ENCODE peak calls at places on chromosomes 3 and 15, in six cellular contexts. P is GM12878, B is K562, E is GM12892, H is H1, F is HepG2. A is an unnamed sample.

GRCh38 chr3:150114873-150115570 is 144.3 kb upstream of the PFN2 start:
- DNase-seq in P (peak; percentile 69), B (no peak), E (peak; percentile 9), H (no peak), F (no peak), A (peak; percentile 22)

GRCh38 chr3:63937661-63938651 is 25.8 kb upstream of the SCAANT1 start:
- DNase-seq in P (peak; percentile 55), B (peak; percentile 8), E (no peak), H (no peak), F (peak; percentile 15), A (no peak)

GRCh38 chr15:45023659-45024320 is 795 bp downstream of the SORD start:
- DNase-seq in P (no peak), B (no peak), E (no peak), H (no peak), F (no peak), A (no peak)

GRCh38 chr3:58347984-58348383 is 15.3 kb downstream of the PXK start:
- DNase-seq in P (no peak), B (no peak), E (no peak), H (no peak), F (no peak), A (no peak)

GRCh38 chr3:177746259-177747021 is 549.2 kb upstream of the TBL1XR1 start:
- DNase-seq in P (no peak), B (no peak), E (no peak), H (no peak), F (no peak), A (no peak)

GRCh38 chr3:30495172-30496124 is 111.0 kb upstream of the TGFBR2 start:
- DNase-seq in P (no peak), B (no peak), E (no peak), H (no peak), F (no peak), A (no peak)

GRCh38 chr3:159130108-159130507 is 328.3 kb downstream of the MFSD1 start:
- DNase-seq in P (no peak), B (no peak), E (no peak), H (peak; percentile 69), F (peak; percentile 13), A (no peak)

GRCh38 chr3:43481325-43481860 is 140.4 kb downstream of the ANO10 start:
- DNase-seq in P (no peak), B (no peak), E (no peak), H (no peak), F (no peak), A (no peak)

GRCh38 chr3:42014443-42014945 is 52.6 kb upstream of the ULK4 start:
- DNase-seq in P (no peak), B (no peak), E (no peak), H (no peak), F (no peak), A (no peak)

GRCh38 chr15:40279437-40280141 is 3.3 kb downstream of the ANKRD63 start:
- DNase-seq in P (no peak), B (peak; percentile 84), E (peak; percentile 76), H (peak; percentile 99), F (peak; percentile 29), A (peak; percentile 75)

GRCh38 chr3:127674793-127675189 is 2.0 kb downstream of the ABTB1 start:
- DNase-seq in P (no peak), B (no peak), E (no peak), H (peak; percentile 33), F (no peak), A (no peak)

GRCh38 chr15:65368300-65368617 is 9.5 kb downstream of the IGDCC3 start:
- DNase-seq in P (no peak), B (no peak), E (no peak), H (peak; percentile 63), F (no peak), A (no peak)

GRCh38 chr3:16885588-16885903 is 791 bp downstream of the PLCL2 start:
- DNase-seq in P (no peak), B (no peak), E (no peak), H (no peak), F (no peak), A (no peak)

GRCh38 chr15:96181873-96182301 is 148.6 kb upstream of the NR2F2 start:
- DNase-seq in P (no peak), B (no peak), E (no peak), H (no peak), F (no peak), A (no peak)

GRCh38 chr3:10286596-10287295 is 6.0 kb downstream of the GHRL start:
- DNase-seq in P (no peak), B (no peak), E (no peak), H (peak; percentile 75), F (peak; percentile 70), A (no peak)

GRCh38 chr3:15933439-15934144 is 135.8 kb upstream of the ANKRD28 start:
- DNase-seq in P (no peak), B (no peak), E (no peak), H (no peak), F (no peak), A (no peak)

GRCh38 chr3:47016934-47017435 is 37.5 kb downstream of the NBEAL2 start:
- DNase-seq in P (peak; percentile 40), B (peak; percentile 85), E (no peak), H (no peak), F (no peak), A (peak; percentile 32)

GRCh38 chr15:75811616-75812015 is 31.6 kb upstream of the UBE2Q2 start:
- DNase-seq in P (no peak), B (no peak), E (no peak), H (no peak), F (no peak), A (no peak)

GRCh38 chr3:112676659-112677234 is 35.8 kb upstream of the CCDC80 start:
- DNase-seq in P (peak; percentile 96), B (peak; percentile 12), E (peak; percentile 29), H (no peak), F (peak; percentile 29), A (peak; percentile 50)

GRCh38 chr3:14016900-14017475 is 107.7 kb downstream of the CHCHD4 start:
- DNase-seq in P (no peak), B (no peak), E (no peak), H (no peak), F (peak; percentile 38), A (no peak)

GRCh38 chr3:14957163-14957562 is 9.8 kb downstream of the NR2C2 start:
- DNase-seq in P (no peak), B (no peak), E (no peak), H (no peak), F (no peak), A (no peak)

GRCh38 chr3:107928084-107928445 is 162.8 kb downstream of the CD47 start:
- DNase-seq in P (no peak), B (no peak), E (no peak), H (no peak), F (no peak), A (peak; percentile 7)

GRCh38 chr15:23384371-23384770 is 29.8 kb downstream of the GOLGA8S start:
- DNase-seq in P (no peak), B (no peak), E (no peak), H (no peak), F (no peak), A (no peak)

GRCh38 chr15:90876512-90877170 is 7.7 kb upstream of the FES start:
- DNase-seq in P (no peak), B (no peak), E (no peak), H (no peak), F (no peak), A (no peak)

GRCh38 chr15:90912770-90913075 is 9.6 kb downstream of the MAN2A2 start:
- DNase-seq in P (no peak), B (no peak), E (no peak), H (no peak), F (no peak), A (no peak)

GRCh38 chr3:104810896-104811295 is 555.8 kb upstream of the ALCAM start:
- DNase-seq in P (no peak), B (no peak), E (no peak), H (no peak), F (no peak), A (no peak)

GRCh38 chr15:77087213-77087612 is 16.3 kb upstream of the TSPAN3 start:
- DNase-seq in P (no peak), B (no peak), E (no peak), H (no peak), F (no peak), A (no peak)

GRCh38 chr15:77081971-77082370 is 11.1 kb upstream of the TSPAN3 start:
- DNase-seq in P (no peak), B (no peak), E (no peak), H (no peak), F (no peak), A (no peak)

GRCh38 chr15:77083381-77084160 is 12.7 kb upstream of the TSPAN3 start:
- DNase-seq in P (peak; percentile 54), B (no peak), E (peak; percentile 66), H (peak; percentile 81), F (peak; percentile 75), A (peak; percentile 64)
- TF ChIP-seq POLR2A in P (no peak), B (no peak), E (no peak), H (no peak), F (no peak), A (no peak)

GRCh38 chr3:122857019-122857418 is 62.1 kb downstream of the SLC49A4 start:
- DNase-seq in P (no peak), B (no peak), E (no peak), H (no peak), F (no peak), A (no peak)

GRCh38 chr3:122859021-122859805 is 64.3 kb downstream of the SLC49A4 start:
- DNase-seq in P (no peak), B (no peak), E (no peak), H (no peak), F (no peak), A (no peak)

GRCh38 chr3:122858373-122858772 is 63.5 kb downstream of the SLC49A4 start:
- DNase-seq in P (no peak), B (no peak), E (no peak), H (no peak), F (peak; percentile 12), A (no peak)
- TF ChIP-seq TAF1 in P (no peak), B (no peak), E (no peak), H (no peak), F (no peak), A (no peak)

DNA sequence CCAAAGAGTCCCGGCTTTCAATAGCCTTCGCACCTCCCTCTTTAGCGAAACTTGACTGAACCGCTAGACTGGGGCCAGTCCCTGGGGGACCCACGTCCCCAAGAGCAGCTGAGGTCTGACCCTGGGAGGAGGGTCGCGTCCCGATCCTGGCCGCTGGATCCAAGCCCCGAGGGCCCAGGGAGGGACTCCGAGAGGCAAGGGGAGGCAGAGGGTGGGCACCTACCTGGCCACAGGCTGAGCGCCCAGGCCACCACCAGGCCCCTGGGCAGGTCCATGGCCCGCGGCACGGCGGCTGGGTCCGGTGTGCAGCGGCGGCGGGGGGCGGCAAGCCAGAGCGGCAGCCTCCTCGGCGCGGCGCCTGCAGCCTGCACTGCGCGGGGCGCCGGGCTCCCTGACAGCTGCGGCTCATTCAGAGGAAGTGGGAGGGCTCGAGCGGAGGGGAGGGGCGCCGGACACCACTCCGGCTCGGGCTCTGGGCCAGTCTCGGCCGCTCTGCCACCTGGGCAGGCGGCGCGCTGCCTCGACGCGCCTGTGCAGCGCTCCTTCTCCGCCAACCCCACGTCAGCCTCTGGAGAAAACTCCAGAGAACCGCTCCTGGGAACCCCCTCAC is at the start of gene ITGA11:
- DNase-seq in P (no peak), B (peak; percentile 25), E (no peak), H (peak; percentile 87), F (no peak), A (peak; percentile 34)
- TF ChIP-seq POLR2A in P (no peak), B (no peak), E (no peak), H (no peak), F (no peak), A (no peak)

DNA sequence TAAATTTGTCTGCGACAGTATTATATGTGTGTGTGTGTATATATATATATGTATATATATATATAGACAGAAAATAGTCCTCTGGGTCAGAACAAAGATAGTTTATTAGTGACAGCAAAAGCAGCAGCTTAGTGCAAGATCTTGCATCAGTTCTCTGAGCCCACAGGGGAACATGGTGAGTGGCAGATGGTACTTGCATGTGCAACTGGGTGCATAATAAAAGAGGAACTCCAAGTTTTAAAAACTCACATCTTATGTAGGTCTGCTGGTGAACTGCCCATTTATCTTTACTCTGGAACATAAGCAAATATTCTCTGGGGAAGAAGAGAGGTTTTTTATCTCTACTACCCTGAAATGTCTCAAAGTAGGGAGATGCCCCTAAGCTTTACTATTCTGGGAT is 276.4 kb downstream of the POLQ start:
- DNase-seq in P (no peak), B (no peak), E (no peak), H (no peak), F (no peak), A (no peak)
- TF ChIP-seq TAF1 in P (no peak), B (no peak), E (no peak), H (no peak), F (no peak), A (no peak)

A was measured in GM12891.